ENCODE peak calls at places on chromosome 15, in six cellular contexts. G is neuronal stem cell, V is H1, K is IMR-90, B is mesenchymal stem cell, J is mesendoderm. U is an unnamed sample.

GRCh38 chr15:57019496-57020160 is 101.2 kb downstream of the TCF12 start:
- DNase-seq in G (no peak), V (no peak), K (no peak), J (no peak), B (no peak), U (no peak)

GRCh38 chr15:61815356-61816083 is 244.7 kb downstream of the VPS13C start:
- DNase-seq in V (no peak), B (no peak), G (no peak), K (no peak), J (no peak), U (no peak)

GRCh38 chr15:83694030-83694429 is 40.1 kb downstream of the ADAMTSL3 start:
- DNase-seq in V (no peak), J (peak; percentile 89), B (peak; percentile 75), K (peak; percentile 32), G (no peak), U (peak; percentile 56)

GRCh38 chr15:63018639-63019038 is 23.9 kb upstream of the TPM1 start:
- DNase-seq in J (no peak), B (peak; percentile 25), K (peak; percentile 39), V (no peak), G (no peak), U (no peak)

GRCh38 chr15:75063338-75063737 is 39.9 kb downstream of the PPCDC start:
- DNase-seq in K (peak; percentile 74), V (no peak), B (peak; percentile 89), G (no peak), J (no peak), U (no peak)

GRCh38 chr15:78353093-78353492 is 12.9 kb downstream of the CRABP1 start:
- DNase-seq in V (no peak), B (no peak), K (peak; percentile 5), J (peak; percentile 59), G (no peak), U (no peak)

GRCh38 chr15:101478701-101479341 is 10.7 kb downstream of the PCSK6 start:
- DNase-seq in V (no peak), K (no peak), G (no peak), B (no peak), J (no peak), U (no peak)

GRCh38 chr15:71804226-71804625 is 6.1 kb upstream of the NR2E3 start:
- DNase-seq in J (no peak), B (no peak), K (no peak), V (no peak), G (no peak), U (no peak)

GRCh38 chr15:97401970-97402369 is 558.5 kb upstream of the ARRDC4 start:
- DNase-seq in K (no peak), J (no peak), G (no peak), B (no peak), V (no peak), U (no peak)

GRCh38 chr15:45704329-45705249 is 69.8 kb downstream of the SQOR start:
- DNase-seq in V (no peak), G (peak; percentile 38), K (peak; percentile 37), J (peak; percentile 84), B (peak; percentile 83), U (peak; percentile 86)

GRCh38 chr15:52106641-52107040 is 5.9 kb downstream of the BCL2L10 start:
- DNase-seq in B (no peak), K (no peak), V (no peak), J (no peak), G (no peak), U (no peak)

GRCh38 chr15:59360896-59361295 is 11.8 kb downstream of the MYO1E start:
- DNase-seq in G (no peak), V (no peak), K (no peak), B (peak; percentile 96), J (no peak), U (no peak)

GRCh38 chr15:61748529-61748928 is 311.7 kb downstream of the VPS13C start:
- DNase-seq in J (no peak), B (no peak), G (no peak), K (no peak), V (no peak), U (no peak)

GRCh38 chr15:89111352-89111751 is 23.1 kb downstream of the ABHD2 start:
- DNase-seq in G (no peak), B (no peak), V (no peak), K (no peak), J (no peak), U (no peak)

GRCh38 chr15:66720206-66721010 is 18.4 kb downstream of the SMAD6 start:
- DNase-seq in B (peak; percentile 79), K (peak; percentile 82), G (no peak), V (no peak), J (no peak), U (no peak)

GRCh38 chr15:25683911-25684310 is 179.2 kb downstream of the ATP10A start:
- DNase-seq in K (no peak), J (peak; percentile 42), B (no peak), V (no peak), G (no peak), U (no peak)

GRCh38 chr15:41429003-41429890 is 12.4 kb downstream of the RTF1 start:
- DNase-seq in G (no peak), J (no peak), B (peak; percentile 39), V (no peak), K (peak; percentile 19), U (no peak)

GRCh38 chr15:65373163-65373651 is 4.6 kb downstream of the IGDCC3 start:
- DNase-seq in K (no peak), B (no peak), V (no peak), G (no peak), J (no peak), U (peak; percentile 19)

GRCh38 chr15:67828379-67828968 is 3.2 kb downstream of the SKOR1 start:
- DNase-seq in K (no peak), B (no peak), V (no peak), G (no peak), J (no peak), U (no peak)

GRCh38 chr15:67825880-67826716 is 789 bp downstream of the SKOR1 start:
- DNase-seq in V (no peak), G (no peak), K (no peak), J (no peak), B (no peak), U (peak; percentile 55)

GRCh38 chr15:67826717-67827560 is 1.6 kb downstream of the SKOR1 start:
- DNase-seq in K (no peak), J (no peak), G (no peak), V (no peak), B (no peak), U (no peak)

GRCh38 chr15:67828969-67829646 is 3.8 kb downstream of the SKOR1 start:
- DNase-seq in V (no peak), B (no peak), K (no peak), G (no peak), J (no peak), U (no peak)

DNA sequence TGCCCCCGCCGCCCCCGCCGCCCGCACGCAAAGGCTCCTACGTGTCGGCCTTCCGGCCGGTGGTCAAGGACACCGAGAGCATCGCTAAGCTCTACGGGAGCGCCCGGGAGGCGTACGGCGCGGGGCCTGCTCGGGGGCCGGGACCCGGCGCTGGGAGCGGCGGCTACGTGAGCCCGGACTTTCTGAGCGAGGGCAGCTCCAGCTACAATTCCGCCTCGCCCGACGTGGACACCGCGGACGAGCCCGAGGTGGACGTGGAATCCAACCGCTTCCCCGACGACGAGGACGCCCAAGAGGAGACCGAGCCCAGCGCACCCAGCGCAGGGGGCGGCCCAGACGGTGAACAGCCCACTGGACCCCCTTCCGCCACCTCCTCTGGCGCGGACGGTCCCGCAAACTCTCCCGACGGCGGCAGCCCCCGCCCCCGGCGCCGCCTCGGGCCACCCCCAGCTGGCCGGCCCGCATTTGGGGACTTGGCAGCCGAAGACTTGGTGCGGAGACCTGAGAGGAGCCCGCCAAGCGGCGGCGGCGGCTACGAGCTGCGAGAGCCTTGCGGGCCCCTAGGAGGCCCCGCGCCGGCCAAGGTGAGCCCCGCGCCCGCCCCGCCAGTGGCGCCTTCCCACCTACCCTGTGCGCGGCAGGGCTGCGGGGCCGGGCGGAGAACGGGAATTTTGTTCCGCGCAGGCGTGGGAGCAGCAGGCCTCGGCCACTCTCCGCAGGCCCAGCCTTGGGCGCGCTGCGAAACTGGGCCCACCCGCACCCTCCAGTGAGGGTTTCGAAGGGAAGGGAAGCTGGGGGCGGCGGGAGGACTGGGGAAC is 2.5 kb downstream of the SKOR1 start:
- DNase-seq in B (no peak), K (no peak), V (no peak), G (no peak), J (no peak), U (peak; percentile 54)
- H3K4me1 ChIP-seq in B (peaks cover 25% of the 10 kb centered on the region), K (peaks cover 3% of the 10 kb centered on the region), V (peaks cover 36% of the 10 kb centered on the region), G (peaks cover 19% of the 10 kb centered on the region), J (no peaks in the 10 kb centered on the region), U (peaks cover 9% of the 10 kb centered on the region)

DNA sequence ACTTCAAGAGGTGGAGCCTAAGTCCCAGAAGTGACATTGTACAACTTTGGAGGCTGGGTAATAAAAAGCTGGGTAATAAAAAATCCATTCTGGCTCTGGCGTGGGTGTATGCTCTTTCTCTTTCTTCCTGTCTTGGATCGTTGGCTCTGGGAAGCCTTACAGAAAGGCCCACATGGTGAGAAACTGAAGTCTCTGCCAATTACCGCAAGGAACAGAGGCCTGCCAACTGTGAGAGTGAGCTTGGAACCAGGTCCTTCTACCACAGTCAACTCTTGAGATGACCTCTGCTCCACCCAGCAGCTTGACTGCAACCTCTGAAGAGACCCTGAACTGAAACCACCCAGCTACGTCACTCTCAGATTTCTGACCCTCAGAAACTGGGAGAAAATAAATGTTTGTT is 51.0 kb downstream of the NR2F2 start:
- DNase-seq in B (no peak), G (no peak), J (no peak), V (no peak), K (no peak), U (no peak)
- H2BK5ac ChIP-seq in B (no peak overlapping the region), G (no peak overlapping the region), J (no peak overlapping the region), V (no peak overlapping the region), K (no peak overlapping the region), U (no peak overlapping the region)

GRCh38 chr15:73150831-73151230 is 98.6 kb downstream of the NEO1 start:
- DNase-seq in K (no peak), G (no peak), J (no peak), V (no peak), B (no peak), U (no peak)
- H3K27ac ChIP-seq in K (no peak overlapping the region), G (no peak overlapping the region), J (no peak overlapping the region), V (no peak overlapping the region), B (no peak overlapping the region), U (no peak overlapping the region)

GRCh38 chr15:28942046-28942445 is 56.3 kb downstream of the APBA2 start:
- DNase-seq in G (no peak), B (no peak), J (no peak), K (no peak), V (no peak), U (peak; percentile 11)
- H3K4me1 ChIP-seq in G (no peaks in the 10 kb centered on the region), B (peaks cover 6% of the 10 kb centered on the region), J (no peaks in the 10 kb centered on the region), K (no peaks in the 10 kb centered on the region), V (no peaks in the 10 kb centered on the region), U (no peaks in the 10 kb centered on the region)

DNA sequence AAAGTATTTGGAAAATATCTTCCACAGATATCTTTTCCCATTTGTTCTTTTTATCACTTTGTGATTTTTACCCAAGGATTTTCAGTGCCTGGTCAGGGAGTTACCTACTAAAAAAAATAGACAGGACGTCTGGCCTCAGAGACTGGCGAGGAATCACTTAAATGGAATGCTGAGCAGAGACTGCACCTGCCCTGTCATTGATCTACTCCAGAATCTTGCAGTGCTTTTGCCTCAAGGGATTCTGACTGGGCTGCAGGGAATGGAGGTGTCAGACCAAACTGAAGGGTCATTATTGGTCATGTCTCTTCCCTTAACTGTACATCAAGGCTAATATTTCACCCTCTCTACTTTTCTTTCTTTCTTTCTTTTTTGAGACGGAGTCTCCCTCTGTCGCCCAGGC is 12.1 kb upstream of the RYR3 start:
- DNase-seq in J (peak; percentile 65), B (no peak), K (no peak), G (no peak), V (no peak), U (no peak)
- H2BK5ac ChIP-seq in J (no peak overlapping the region), B (no peak overlapping the region), K (no peak overlapping the region), G (no peak overlapping the region), V (no peak overlapping the region), U (no peak overlapping the region)